ENCODE peak calls at places on chromosome 17, in seven cellular contexts. U is NCI-H2171 treated with DMSO at 0.1 percent for 48 hours, N is H9, X is EH, S is psoas muscle, M is MCF 10A, P is mucosa of gallbladder. I is an unnamed sample.

GRCh38 chr17:79836952-79837887 is 2.0 kb downstream of the CBX4 start:
- DNase-seq in U (peak; percentile 70), N (peak; percentile 88), X (peak; percentile 55), S (peak; percentile 76), M (peak; percentile 98), P (peak; percentile 86), I (peak; percentile 91)

GRCh38 chr17:42779942-42780815 is at the start of gene WNK4:
- DNase-seq in U (no peak), N (peak; percentile 79), X (peak; percentile 67), S (no peak), M (no peak), P (no peak), I (no peak)

GRCh38 chr17:45364531-45365390 is 47.9 kb upstream of the MAP3K14 start:
- DNase-seq in U (peak; percentile 95), N (peak; percentile 99), X (no peak), S (no peak), M (no peak), P (no peak), I (no peak)

GRCh38 chr17:13346996-13347762 is 254.6 kb downstream of the HS3ST3A1 start:
- DNase-seq in U (no peak), N (no peak), X (peak; percentile 97), S (no peak), M (peak; percentile 97), P (peak; percentile 12), I (no peak)

GRCh38 chr17:45757431-45758218 is 26.5 kb upstream of the CRHR1 start:
- DNase-seq in U (no peak), N (no peak), X (no peak), S (no peak), M (peak; percentile 9), P (no peak), I (no peak)

GRCh38 chr17:48608494-48608834 is 2.4 kb downstream of the HOXB7 start:
- DNase-seq in U (no peak), N (no peak), X (no peak), S (no peak), M (no peak), P (no peak), I (no peak)

GRCh38 chr17:81064746-81065475 is 30.0 kb downstream of the BAIAP2 start:
- DNase-seq in U (no peak), N (no peak), X (peak; percentile 65), S (no peak), M (no peak), P (no peak), I (no peak)

GRCh38 chr17:44113382-44113781 is 10.1 kb downstream of the HDAC5 start:
- DNase-seq in U (no peak), N (no peak), X (no peak), S (no peak), M (no peak), P (no peak), I (no peak)

GRCh38 chr17:45639297-45639849 is 144.7 kb upstream of the CRHR1 start:
- DNase-seq in U (no peak), N (no peak), X (peak; percentile 12), S (no peak), M (no peak), P (no peak), I (no peak)

GRCh38 chr17:7579001-7579838 is at the start of gene CD68:
- DNase-seq in U (peak; percentile 54), N (peak; percentile 89), X (peak; percentile 96), S (peak; percentile 79), M (peak; percentile 96), P (peak; percentile 73), I (no peak)

GRCh38 chr17:62075308-62075815 is 10.3 kb upstream of the MED13 start:
- DNase-seq in U (no peak), N (no peak), X (no peak), S (no peak), M (no peak), P (no peak), I (no peak)

GRCh38 chr17:61551255-61551742 is 39.7 kb downstream of the NACA2 start:
- DNase-seq in U (peak; percentile 73), N (no peak), X (peak; percentile 65), S (no peak), M (peak; percentile 54), P (no peak), I (no peak)

GRCh38 chr17:61837175-61838051 is 25.9 kb downstream of the BRIP1 start:
- DNase-seq in U (peak; percentile 51), N (no peak), X (peak; percentile 77), S (peak; percentile 21), M (peak; percentile 82), P (peak; percentile 54), I (peak; percentile 44)

GRCh38 chr17:51441431-51441830 is 181.1 kb downstream of the UTP18 start:
- DNase-seq in U (no peak), N (no peak), X (no peak), S (no peak), M (no peak), P (no peak), I (no peak)

GRCh38 chr17:1643293-1643998 is 2.1 kb downstream of the SCARF1 start:
- DNase-seq in U (peak; percentile 78), N (peak; percentile 96), X (peak; percentile 28), S (peak; percentile 49), M (peak; percentile 56), P (peak; percentile 67), I (peak; percentile 91)

GRCh38 chr17:59565959-59566324 is 532 bp downstream of the DHX40 start:
- DNase-seq in U (peak; percentile 62), N (peak; percentile 81), X (peak; percentile 82), S (peak; percentile 27), M (peak; percentile 53), P (peak; percentile 44), I (peak; percentile 72)

GRCh38 chr17:78682363-78682762 is 99.7 kb downstream of the CYTH1 start:
- DNase-seq in U (no peak), N (peak; percentile 28), X (no peak), S (no peak), M (no peak), P (no peak), I (no peak)

GRCh38 chr17:8125196-8125946 is 1.5 kb upstream of the HES7 start:
- DNase-seq in U (peak; percentile 81), N (peak; percentile 88), X (peak; percentile 78), S (peak; percentile 78), M (peak; percentile 75), P (peak; percentile 89), I (peak; percentile 88)

GRCh38 chr17:74442670-74443515 is 11.0 kb downstream of the GPRC5C start:
- DNase-seq in U (peak; percentile 39), N (peak; percentile 69), X (no peak), S (peak; percentile 91), M (peak; percentile 91), P (peak; percentile 89), I (peak; percentile 95)

GRCh38 chr17:29004081-29004692 is 1.6 kb downstream of the SEZ6 start:
- DNase-seq in U (no peak), N (no peak), X (peak; percentile 56), S (no peak), M (peak; percentile 11), P (peak; percentile 25), I (no peak)

GRCh38 chr17:73465851-73466250 is 154.1 kb upstream of the CDC42EP4 start:
- DNase-seq in U (peak; percentile 85), N (no peak), X (no peak), S (no peak), M (no peak), P (no peak), I (no peak)

GRCh38 chr17:32275060-32276042 is 9.7 kb downstream of the RHBDL3 start:
- DNase-seq in U (peak; percentile 92), N (peak; percentile 88), X (peak; percentile 95), S (peak; percentile 64), M (peak; percentile 83), P (no peak), I (no peak)

GRCh38 chr17:82518826-82519810 is at the start of gene FOXK2:
- DNase-seq in U (peak; percentile 88), N (peak; percentile 98), X (peak; percentile 94), S (peak; percentile 96), M (peak; percentile 89), P (peak; percentile 94), I (peak; percentile 89)

I was measured in pancreas.